ENCODE peak calls at places on chromosome 1, in nine cellular contexts. One of them, this sample, is unnamed.

GRCh38 chr1:198497326-198498220 is 42.9 kb downstream of the ATP6V1G3 start:
- DNase-seq in HCT116: no peak
- DNase-seq in breast epithelium: no peak
- DNase-seq in colonic mucosa: no peak
- DNase-seq in endothelial cell of umbilical vein: peak; percentile 47
- DNase-seq in tibial artery: no peak
- DNase-seq in CD8-positive, alpha-beta T cell: no peak
- DNase-seq in RWPE2: no peak
- DNase-seq in stomach: no peak
- DNase-seq in this sample: no peak

GRCh38 chr1:235952950-235953615 is 86.4 kb upstream of the LYST start:
- DNase-seq in HCT116: no peak
- DNase-seq in breast epithelium: no peak
- DNase-seq in colonic mucosa: no peak
- DNase-seq in endothelial cell of umbilical vein: no peak
- DNase-seq in tibial artery: no peak
- DNase-seq in CD8-positive, alpha-beta T cell: no peak
- DNase-seq in RWPE2: no peak
- DNase-seq in stomach: no peak
- DNase-seq in this sample: no peak

GRCh38 chr1:94745742-94746141 is 74.4 kb upstream of the SLC44A3 start:
- DNase-seq in HCT116: no peak
- DNase-seq in breast epithelium: no peak
- DNase-seq in colonic mucosa: no peak
- DNase-seq in endothelial cell of umbilical vein: no peak
- DNase-seq in tibial artery: no peak
- DNase-seq in CD8-positive, alpha-beta T cell: no peak
- DNase-seq in RWPE2: no peak
- DNase-seq in stomach: peak; percentile 36
- DNase-seq in this sample: no peak

GRCh38 chr1:32753532-32754281 is 51.1 kb upstream of the SYNC start:
- DNase-seq in HCT116: no peak
- DNase-seq in breast epithelium: peak; percentile 85
- DNase-seq in colonic mucosa: peak; percentile 77
- DNase-seq in endothelial cell of umbilical vein: peak; percentile 73
- DNase-seq in tibial artery: peak; percentile 79
- DNase-seq in CD8-positive, alpha-beta T cell: peak; percentile 78
- DNase-seq in RWPE2: no peak
- DNase-seq in stomach: peak; percentile 88
- DNase-seq in this sample: peak; percentile 66

GRCh38 chr1:206589206-206589605 is 23.1 kb downstream of the EIF2D start:
- DNase-seq in HCT116: no peak
- DNase-seq in breast epithelium: no peak
- DNase-seq in colonic mucosa: no peak
- DNase-seq in endothelial cell of umbilical vein: peak; percentile 30
- DNase-seq in tibial artery: no peak
- DNase-seq in CD8-positive, alpha-beta T cell: no peak
- DNase-seq in RWPE2: no peak
- DNase-seq in stomach: no peak
- DNase-seq in this sample: no peak

GRCh38 chr1:44786138-44786840 is 1.7 kb downstream of the BEST4 start:
- DNase-seq in HCT116: peak; percentile 45
- DNase-seq in breast epithelium: no peak
- DNase-seq in colonic mucosa: peak; percentile 77
- DNase-seq in endothelial cell of umbilical vein: peak; percentile 69
- DNase-seq in tibial artery: peak; percentile 83
- DNase-seq in CD8-positive, alpha-beta T cell: peak; percentile 88
- DNase-seq in RWPE2: no peak
- DNase-seq in stomach: peak; percentile 77
- DNase-seq in this sample: peak; percentile 79

GRCh38 chr1:237342730-237343129 is 300.7 kb downstream of the RYR2 start:
- DNase-seq in HCT116: no peak
- DNase-seq in breast epithelium: no peak
- DNase-seq in colonic mucosa: no peak
- DNase-seq in endothelial cell of umbilical vein: no peak
- DNase-seq in tibial artery: no peak
- DNase-seq in CD8-positive, alpha-beta T cell: no peak
- DNase-seq in RWPE2: no peak
- DNase-seq in stomach: no peak
- DNase-seq in this sample: no peak

GRCh38 chr1:61142726-61143500 is 60.6 kb downstream of the NFIA start:
- DNase-seq in HCT116: no peak
- DNase-seq in breast epithelium: no peak
- DNase-seq in colonic mucosa: peak; percentile 55
- DNase-seq in endothelial cell of umbilical vein: no peak
- DNase-seq in tibial artery: no peak
- DNase-seq in CD8-positive, alpha-beta T cell: no peak
- DNase-seq in RWPE2: peak; percentile 61
- DNase-seq in stomach: no peak
- DNase-seq in this sample: no peak

GRCh38 chr1:114169509-114169908 is 15.8 kb upstream of the SYT6 start:
- DNase-seq in HCT116: no peak
- DNase-seq in breast epithelium: no peak
- DNase-seq in colonic mucosa: no peak
- DNase-seq in endothelial cell of umbilical vein: no peak
- DNase-seq in tibial artery: no peak
- DNase-seq in CD8-positive, alpha-beta T cell: no peak
- DNase-seq in RWPE2: no peak
- DNase-seq in stomach: no peak
- DNase-seq in this sample: no peak

GRCh38 chr1:223748405-223748772 is 36.0 kb downstream of the CAPN2 start:
- DNase-seq in HCT116: no peak
- DNase-seq in breast epithelium: no peak
- DNase-seq in colonic mucosa: no peak
- DNase-seq in endothelial cell of umbilical vein: peak; percentile 52
- DNase-seq in tibial artery: no peak
- DNase-seq in CD8-positive, alpha-beta T cell: no peak
- DNase-seq in RWPE2: no peak
- DNase-seq in stomach: no peak
- DNase-seq in this sample: no peak

GRCh38 chr1:205046870-205047269 is 3.9 kb downstream of the CNTN2 start:
- DNase-seq in HCT116: no peak
- DNase-seq in breast epithelium: no peak
- DNase-seq in colonic mucosa: no peak
- DNase-seq in endothelial cell of umbilical vein: no peak
- DNase-seq in tibial artery: no peak
- DNase-seq in CD8-positive, alpha-beta T cell: no peak
- DNase-seq in RWPE2: no peak
- DNase-seq in stomach: no peak
- DNase-seq in this sample: no peak

GRCh38 chr1:24932284-24932683 is 2.2 kb upstream of the RUNX3 start:
- DNase-seq in HCT116: peak; percentile 21
- DNase-seq in breast epithelium: no peak
- DNase-seq in colonic mucosa: no peak
- DNase-seq in endothelial cell of umbilical vein: no peak
- DNase-seq in tibial artery: no peak
- DNase-seq in CD8-positive, alpha-beta T cell: peak; percentile 78
- DNase-seq in RWPE2: no peak
- DNase-seq in stomach: peak; percentile 61
- DNase-seq in this sample: peak; percentile 56

GRCh38 chr1:103256490-103256889 is 148.2 kb upstream of the COL11A1 start:
- DNase-seq in HCT116: no peak
- DNase-seq in breast epithelium: no peak
- DNase-seq in colonic mucosa: no peak
- DNase-seq in endothelial cell of umbilical vein: no peak
- DNase-seq in tibial artery: no peak
- DNase-seq in CD8-positive, alpha-beta T cell: no peak
- DNase-seq in RWPE2: no peak
- DNase-seq in stomach: no peak
- DNase-seq in this sample: no peak

GRCh38 chr1:86429830-86430229 is 5.9 kb downstream of the CLCA2 start:
- DNase-seq in HCT116: no peak
- DNase-seq in breast epithelium: no peak
- DNase-seq in colonic mucosa: peak; percentile 43
- DNase-seq in endothelial cell of umbilical vein: peak; percentile 81
- DNase-seq in tibial artery: peak; percentile 77
- DNase-seq in CD8-positive, alpha-beta T cell: no peak
- DNase-seq in RWPE2: no peak
- DNase-seq in stomach: no peak
- DNase-seq in this sample: peak; percentile 42

GRCh38 chr1:220139966-220140365 is 46.0 kb downstream of the IARS2 start:
- DNase-seq in HCT116: no peak
- DNase-seq in breast epithelium: no peak
- DNase-seq in colonic mucosa: no peak
- DNase-seq in endothelial cell of umbilical vein: no peak
- DNase-seq in tibial artery: no peak
- DNase-seq in CD8-positive, alpha-beta T cell: no peak
- DNase-seq in RWPE2: no peak
- DNase-seq in stomach: no peak
- DNase-seq in this sample: no peak
- H3K36me3 ChIP-seq in HCT116: peaks cover 34% of the 10 kb centered on the region
- H3K36me3 ChIP-seq in breast epithelium: no peaks in the 10 kb centered on the region
- H3K36me3 ChIP-seq in colonic mucosa: peaks cover 8% of the 10 kb centered on the region
- H3K36me3 ChIP-seq in endothelial cell of umbilical vein: peaks cover 3% of the 10 kb centered on the region
- H3K36me3 ChIP-seq in tibial artery: peaks cover 19% of the 10 kb centered on the region
- H3K36me3 ChIP-seq in CD8-positive, alpha-beta T cell: peaks cover 9% of the 10 kb centered on the region
- H3K36me3 ChIP-seq in RWPE2: peaks cover 12% of the 10 kb centered on the region
- H3K36me3 ChIP-seq in stomach: peaks cover 79% of the 10 kb centered on the region
- H3K36me3 ChIP-seq in this sample: peaks cover 75% of the 10 kb centered on the region

GRCh38 chr1:203518541-203518940 is 24.6 kb downstream of the OPTC start:
- DNase-seq in HCT116: no peak
- DNase-seq in breast epithelium: no peak
- DNase-seq in colonic mucosa: no peak
- DNase-seq in endothelial cell of umbilical vein: no peak
- DNase-seq in tibial artery: no peak
- DNase-seq in CD8-positive, alpha-beta T cell: no peak
- DNase-seq in RWPE2: no peak
- DNase-seq in stomach: no peak
- DNase-seq in this sample: no peak
- H3K4me1 ChIP-seq in HCT116: peaks cover 24% of the 10 kb centered on the region
- H3K4me1 ChIP-seq in breast epithelium: no peaks in the 10 kb centered on the region
- H3K4me1 ChIP-seq in colonic mucosa: no peaks in the 10 kb centered on the region
- H3K4me1 ChIP-seq in endothelial cell of umbilical vein: peaks cover 16% of the 10 kb centered on the region
- H3K4me1 ChIP-seq in tibial artery: peaks cover 7% of the 10 kb centered on the region
- H3K4me1 ChIP-seq in CD8-positive, alpha-beta T cell: peaks cover 7% of the 10 kb centered on the region
- H3K4me1 ChIP-seq in RWPE2: peaks cover 10% of the 10 kb centered on the region
- H3K4me1 ChIP-seq in stomach: peaks cover 22% of the 10 kb centered on the region
- H3K4me1 ChIP-seq in this sample: no peaks in the 10 kb centered on the region

DNA sequence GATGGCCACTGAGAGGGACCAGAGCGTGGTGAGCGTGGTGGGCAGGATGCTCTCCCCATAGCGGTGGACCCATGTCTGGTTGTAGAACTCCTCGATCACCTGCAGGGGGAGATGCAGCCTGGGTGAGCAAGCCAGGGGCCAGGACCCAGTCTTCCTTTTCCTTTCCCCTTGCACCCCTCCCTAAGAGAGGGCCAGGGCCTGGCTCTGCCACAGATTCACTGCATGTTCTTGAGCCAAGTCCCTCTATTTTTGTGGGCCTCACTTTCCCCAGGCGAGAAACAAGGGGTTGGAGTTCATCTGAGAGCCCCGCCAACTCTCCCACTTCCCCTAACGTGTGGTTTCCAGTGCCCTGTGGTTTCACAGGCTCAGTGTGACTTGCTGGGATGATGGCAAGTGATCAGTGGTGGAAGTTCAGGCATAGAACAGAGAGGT is 27.5 kb downstream of the SLC2A1 start:
- DNase-seq in HCT116: no peak
- DNase-seq in breast epithelium: peak; percentile 15
- DNase-seq in colonic mucosa: peak; percentile 42
- DNase-seq in endothelial cell of umbilical vein: peak; percentile 16
- DNase-seq in tibial artery: peak; percentile 69
- DNase-seq in CD8-positive, alpha-beta T cell: peak; percentile 77
- DNase-seq in RWPE2: no peak
- DNase-seq in stomach: no peak
- DNase-seq in this sample: peak; percentile 82
- H3K36me3 ChIP-seq in HCT116: peaks cover 59% of the 10 kb centered on the region
- H3K36me3 ChIP-seq in breast epithelium: no peaks in the 10 kb centered on the region
- H3K36me3 ChIP-seq in colonic mucosa: peaks cover 4% of the 10 kb centered on the region
- H3K36me3 ChIP-seq in endothelial cell of umbilical vein: peaks cover 30% of the 10 kb centered on the region
- H3K36me3 ChIP-seq in tibial artery: peaks cover 33% of the 10 kb centered on the region
- H3K36me3 ChIP-seq in CD8-positive, alpha-beta T cell: peaks cover 42% of the 10 kb centered on the region
- H3K36me3 ChIP-seq in RWPE2: peaks cover 95% of the 10 kb centered on the region
- H3K36me3 ChIP-seq in stomach: peaks cover 55% of the 10 kb centered on the region
- H3K36me3 ChIP-seq in this sample: peaks cover 44% of the 10 kb centered on the region

GRCh38 chr1:16978139-16978538 is 2.3 kb downstream of the MFAP2 start:
- DNase-seq in HCT116: no peak
- DNase-seq in breast epithelium: no peak
- DNase-seq in colonic mucosa: no peak
- DNase-seq in endothelial cell of umbilical vein: no peak
- DNase-seq in tibial artery: no peak
- DNase-seq in CD8-positive, alpha-beta T cell: no peak
- DNase-seq in RWPE2: no peak
- DNase-seq in stomach: no peak
- DNase-seq in this sample: no peak

GRCh38 chr1:16978589-16979474 is 1.6 kb downstream of the MFAP2 start:
- DNase-seq in HCT116: no peak
- DNase-seq in breast epithelium: no peak
- DNase-seq in colonic mucosa: peak; percentile 37
- DNase-seq in endothelial cell of umbilical vein: peak; percentile 61
- DNase-seq in tibial artery: peak; percentile 93
- DNase-seq in CD8-positive, alpha-beta T cell: no peak
- DNase-seq in RWPE2: peak; percentile 57
- DNase-seq in stomach: no peak
- DNase-seq in this sample: no peak

GRCh38 chr1:16981269-16981849 is 939 bp upstream of the MFAP2 start:
- DNase-seq in HCT116: no peak
- DNase-seq in breast epithelium: no peak
- DNase-seq in colonic mucosa: no peak
- DNase-seq in endothelial cell of umbilical vein: no peak
- DNase-seq in tibial artery: no peak
- DNase-seq in CD8-positive, alpha-beta T cell: no peak
- DNase-seq in RWPE2: peak; percentile 87
- DNase-seq in stomach: no peak
- DNase-seq in this sample: no peak

GRCh38 chr1:16979475-16980327 is 719 bp downstream of the MFAP2 start:
- DNase-seq in HCT116: no peak
- DNase-seq in breast epithelium: no peak
- DNase-seq in colonic mucosa: no peak
- DNase-seq in endothelial cell of umbilical vein: no peak
- DNase-seq in tibial artery: no peak
- DNase-seq in CD8-positive, alpha-beta T cell: no peak
- DNase-seq in RWPE2: no peak
- DNase-seq in stomach: no peak
- DNase-seq in this sample: no peak

DNA sequence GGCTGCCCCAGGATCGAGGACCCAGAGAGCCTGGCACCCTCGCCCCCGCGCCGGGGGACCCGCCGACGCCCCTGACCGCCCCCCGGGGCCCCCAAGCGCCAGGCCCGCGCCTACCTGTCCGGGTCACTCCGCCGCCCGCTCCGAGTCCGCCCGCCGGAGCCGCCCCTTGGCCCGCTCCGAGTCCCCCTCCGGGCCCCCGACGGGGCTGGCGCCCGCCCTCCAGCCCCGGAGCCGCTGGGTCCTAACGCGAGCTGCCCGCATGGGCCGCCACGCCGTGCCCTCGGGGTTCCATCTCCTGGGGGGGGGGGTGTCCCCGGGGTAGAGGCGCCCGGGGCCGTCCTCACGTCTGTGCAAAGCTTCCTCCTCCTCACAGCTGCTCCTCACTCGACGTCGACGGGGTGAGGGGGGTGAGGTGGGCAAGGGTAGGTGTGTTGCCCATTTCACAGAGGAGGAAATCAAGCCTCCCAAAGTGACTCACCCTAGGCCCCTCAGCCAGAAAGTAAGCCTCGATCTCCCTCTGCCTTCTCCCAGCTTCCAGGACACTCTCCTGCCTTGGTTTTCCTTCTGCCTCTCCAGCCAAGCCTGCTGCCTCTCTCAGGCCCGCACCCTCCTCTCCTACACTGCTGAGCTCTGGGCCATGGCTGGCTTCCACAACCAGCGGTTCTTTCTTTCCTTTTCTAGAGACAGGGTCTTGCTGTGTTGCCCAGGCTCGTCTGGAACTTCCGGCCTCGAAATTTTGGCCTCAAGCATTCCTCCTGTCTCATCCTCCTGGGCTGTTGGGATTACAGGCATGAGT is at the start of gene MFAP2:
- DNase-seq in HCT116: no peak
- DNase-seq in breast epithelium: no peak
- DNase-seq in colonic mucosa: no peak
- DNase-seq in endothelial cell of umbilical vein: no peak
- DNase-seq in tibial artery: no peak
- DNase-seq in CD8-positive, alpha-beta T cell: no peak
- DNase-seq in RWPE2: no peak
- DNase-seq in stomach: no peak
- DNase-seq in this sample: no peak
- H3K4me1 ChIP-seq in HCT116: peaks cover 47% of the 10 kb centered on the region
- H3K4me1 ChIP-seq in breast epithelium: peaks cover 11% of the 10 kb centered on the region
- H3K4me1 ChIP-seq in colonic mucosa: no peaks in the 10 kb centered on the region
- H3K4me1 ChIP-seq in endothelial cell of umbilical vein: peaks cover 24% of the 10 kb centered on the region
- H3K4me1 ChIP-seq in tibial artery: peaks cover 29% of the 10 kb centered on the region
- H3K4me1 ChIP-seq in CD8-positive, alpha-beta T cell: no peaks in the 10 kb centered on the region
- H3K4me1 ChIP-seq in RWPE2: peaks cover 13% of the 10 kb centered on the region
- H3K4me1 ChIP-seq in stomach: peaks cover 20% of the 10 kb centered on the region
- H3K4me1 ChIP-seq in this sample: peaks cover 12% of the 10 kb centered on the region

This sample was measured in CD4-positive, CD25-positive, alpha-beta regulatory T cell.